ENCODE peak calls at places on chromosomes 12 and 14, in ten cellular contexts. O is iris pigment epithelial cell; K is LoVo; J is HCEC 1CT; F is pancreas; T is stromal cell of bone marrow; S is left kidney; L is GM04503; C is astrocyte of the spinal cord; X is naive thymus-derived CD8-positive, alpha-beta T cell. Y is an unnamed sample.

GRCh38 chr12:4539167-4539870 is 629 bp downstream of the RAD51AP1 start:
- DNase-seq in O (no peak), K (no peak), J (peak; percentile 13), F (no peak), T (no peak), S (peak; percentile 3), L (no peak), C (no peak), X (no peak), Y (no peak)

GRCh38 chr12:76711241-76711640 is 52.7 kb upstream of the ZDHHC17 start:
- DNase-seq in O (no peak), K (no peak), J (no peak), F (no peak), T (no peak), S (no peak), L (no peak), C (no peak), X (no peak), Y (no peak)

GRCh38 chr14:96847451-96847850 is 50.3 kb downstream of the VRK1 start:
- DNase-seq in O (no peak), K (no peak), J (no peak), F (no peak), T (no peak), S (no peak), L (no peak), C (no peak), X (no peak), Y (no peak)

GRCh38 chr14:72906316-72906715 is 12.4 kb upstream of the DPF3 start:
- DNase-seq in O (peak; percentile 49), K (no peak), J (peak; percentile 69), F (no peak), T (no peak), S (no peak), L (peak; percentile 85), C (peak; percentile 81), X (no peak), Y (no peak)

GRCh38 chr12:89384050-89384749 is 31.9 kb upstream of the DUSP6 start:
- DNase-seq in O (peak; percentile 94), K (no peak), J (peak; percentile 93), F (no peak), T (peak; percentile 69), S (no peak), L (peak; percentile 88), C (peak; percentile 82), X (no peak), Y (no peak)

GRCh38 chr12:111585619-111586135 is 13.4 kb downstream of the ATXN2 start:
- DNase-seq in O (no peak), K (no peak), J (no peak), F (no peak), T (no peak), S (no peak), L (no peak), C (no peak), X (no peak), Y (no peak)

GRCh38 chr12:83389237-83389996 is 702.7 kb downstream of the TMTC2 start:
- DNase-seq in O (no peak), K (no peak), J (no peak), F (peak; percentile 58), T (no peak), S (peak; percentile 12), L (no peak), C (no peak), X (no peak), Y (no peak)

GRCh38 chr12:1171657-1172056 is 180.6 kb downstream of the ERC1 start:
- DNase-seq in O (peak; percentile 40), K (peak; percentile 12), J (no peak), F (no peak), T (no peak), S (peak; percentile 88), L (no peak), C (no peak), X (no peak), Y (no peak)

GRCh38 chr12:108638141-108638823 is 4.6 kb upstream of the SELPLG start:
- DNase-seq in O (no peak), K (no peak), J (no peak), F (no peak), T (no peak), S (peak; percentile 84), L (no peak), C (no peak), X (no peak), Y (no peak)

GRCh38 chr12:60415361-60415760 is 819.5 kb downstream of the SLC16A7 start:
- DNase-seq in O (peak; percentile 78), K (no peak), J (peak; percentile 46), F (no peak), T (no peak), S (no peak), L (no peak), C (no peak), X (no peak), Y (no peak)

GRCh38 chr14:76277586-76278130 is 98.3 kb upstream of the ESRRB start:
- DNase-seq in O (no peak), K (no peak), J (no peak), F (no peak), T (no peak), S (no peak), L (no peak), C (no peak), X (no peak), Y (no peak)

GRCh38 chr12:91219511-91219910 is 36.9 kb upstream of the DCN start:
- DNase-seq in O (peak; percentile 49), K (no peak), J (peak; percentile 83), F (no peak), T (peak; percentile 68), S (no peak), L (no peak), C (peak; percentile 33), X (no peak), Y (no peak)

GRCh38 chr12:71129364-71129763 is 28.4 kb downstream of the TSPAN8 start:
- DNase-seq in O (no peak), K (no peak), J (no peak), F (no peak), T (no peak), S (no peak), L (no peak), C (no peak), X (no peak), Y (no peak)

GRCh38 chr12:76037130-76038105 is 5.8 kb upstream of the PHLDA1 start:
- DNase-seq in O (peak; percentile 85), K (peak; percentile 91), J (peak; percentile 86), F (no peak), T (no peak), S (peak; percentile 90), L (peak; percentile 39), C (peak; percentile 87), X (no peak), Y (no peak)

GRCh38 chr14:22070119-22070982 is 396.7 kb upstream of the OR4E1 start:
- DNase-seq in O (peak; percentile 9), K (no peak), J (no peak), F (no peak), T (no peak), S (peak; percentile 27), L (no peak), C (no peak), X (peak; percentile 44), Y (peak; percentile 29)

GRCh38 chr14:103530390-103530789 is 1.4 kb downstream of the TRMT61A start:
- DNase-seq in O (no peak), K (no peak), J (no peak), F (peak; percentile 40), T (no peak), S (peak; percentile 82), L (no peak), C (no peak), X (no peak), Y (no peak)

GRCh38 chr14:27367345-27367744 is 769.5 kb upstream of the NOVA1 start:
- DNase-seq in O (peak; percentile 4), K (no peak), J (peak; percentile 70), F (no peak), T (no peak), S (no peak), L (no peak), C (no peak), X (no peak), Y (no peak)

GRCh38 chr12:46667547-46667946 is 158.2 kb downstream of the SLC38A4 start:
- DNase-seq in O (peak; percentile 51), K (no peak), J (peak; percentile 68), F (no peak), T (peak; percentile 33), S (no peak), L (no peak), C (no peak), X (no peak), Y (no peak)

GRCh38 chr14:71244341-71244740 is 337.1 kb downstream of the PCNX1 start:
- DNase-seq in O (no peak), K (no peak), J (no peak), F (no peak), T (no peak), S (no peak), L (no peak), C (no peak), X (no peak), Y (no peak)

GRCh38 chr12:52925717-52926595 is 21.1 kb upstream of the KRT8 start:
- DNase-seq in O (no peak), K (peak; percentile 95), J (no peak), F (no peak), T (no peak), S (peak; percentile 85), L (no peak), C (no peak), X (no peak), Y (no peak)

GRCh38 chr14:75168586-75169335 is 7.7 kb downstream of the TMED10 start:
- DNase-seq in O (no peak), K (no peak), J (no peak), F (no peak), T (no peak), S (no peak), L (no peak), C (no peak), X (no peak), Y (no peak)

GRCh38 chr14:63727231-63727735 is 582 bp downstream of the SGPP1 start:
- DNase-seq in O (peak; percentile 49), K (no peak), J (peak; percentile 47), F (peak; percentile 81), T (peak; percentile 12), S (peak; percentile 78), L (no peak), C (peak; percentile 29), X (no peak), Y (peak; percentile 2)

GRCh38 chr12:111368291-111368683 is 608 bp downstream of the PHETA1 start:
- DNase-seq in O (no peak), K (no peak), J (no peak), F (peak; percentile 78), T (no peak), S (no peak), L (no peak), C (no peak), X (no peak), Y (no peak)

GRCh38 chr14:74637184-74637562 is 25.1 kb upstream of the LTBP2 start:
- DNase-seq in O (no peak), K (no peak), J (no peak), F (no peak), T (no peak), S (no peak), L (no peak), C (no peak), X (no peak), Y (no peak)